ENCODE peak calls at places on chromosomes 5 and 9, in five cellular contexts. E is RWPE2, X is H9, Z is heart right ventricle, Q is uterus. T is an unnamed sample.

GRCh38 chr9:20614602-20615216 is 7.6 kb downstream of the MLLT3 start:
- DNase-seq in Q (no peak), X (no peak), Z (no peak), E (no peak), T (no peak)

GRCh38 chr5:180670586-180671359 is 21.4 kb upstream of the FLT4 start:
- DNase-seq in E (no peak), Z (peak; percentile 57), Q (no peak), X (peak; percentile 60), T (peak; percentile 58)

GRCh38 chr5:67291066-67291465 is 94.5 kb upstream of the CD180 start:
- DNase-seq in X (no peak), Q (no peak), Z (no peak), E (no peak), T (no peak)

GRCh38 chr9:110178281-110178680 is 29.7 kb downstream of the C9orf152 start:
- DNase-seq in X (no peak), Q (no peak), E (no peak), Z (no peak), T (no peak)

GRCh38 chr5:79806741-79807140 is 117.1 kb downstream of the CMYA5 start:
- DNase-seq in E (no peak), X (no peak), Q (no peak), Z (peak; percentile 33), T (peak; percentile 44)

GRCh38 chr9:133356391-133357091 is at the start of the genes SURF1 and SURF2:
- DNase-seq in Z (peak; percentile 88), E (peak; percentile 89), Q (peak; percentile 79), X (peak; percentile 88), T (peak; percentile 81)

GRCh38 chr9:69307446-69308216 is 17.4 kb upstream of the ENTREP1 start:
- DNase-seq in Q (no peak), X (peak; percentile 73), Z (no peak), E (no peak), T (peak; percentile 94)

GRCh38 chr5:125274938-125275759 is 528.7 kb upstream of the ZNF608 start:
- DNase-seq in Q (peak; percentile 17), X (no peak), E (no peak), Z (no peak), T (no peak)

GRCh38 chr5:176658007-176658599 is 10.8 kb downstream of the TSPAN17 start:
- DNase-seq in E (no peak), X (peak; percentile 84), Z (peak; percentile 51), Q (peak; percentile 46), T (peak; percentile 79)

GRCh38 chr5:157598350-157598936 is 22.9 kb upstream of the ADAM19 start:
- DNase-seq in X (no peak), E (no peak), Z (no peak), Q (no peak), T (no peak)

GRCh38 chr9:108844391-108844790 is 11.4 kb downstream of the ACTL7B start:
- DNase-seq in E (no peak), Q (no peak), Z (no peak), X (no peak), T (no peak)

GRCh38 chr5:151040211-151040747 is 19.9 kb downstream of the GPX3 start:
- DNase-seq in Z (no peak), X (no peak), Q (no peak), E (no peak), T (peak; percentile 18)
- H3K27ac ChIP-seq in Z (peak overlapping the region; percentile 70), X (no peak overlapping the region), Q (peak overlapping the region; percentile 86), E (peak overlapping the region; percentile 52), T (no peak overlapping the region)

GRCh38 chr5:12616093-12616492 is 711.8 kb upstream of the CTNND2 start:
- DNase-seq in Q (no peak), E (no peak), X (no peak), Z (no peak), T (no peak)
- H3K4me1 ChIP-seq in Q (no peaks in the 10 kb centered on the region), E (no peaks in the 10 kb centered on the region), X (no peaks in the 10 kb centered on the region), Z (no peaks in the 10 kb centered on the region), T (no peaks in the 10 kb centered on the region)

GRCh38 chr5:37755581-37755980 is 84.3 kb downstream of the GDNF start:
- DNase-seq in E (no peak), Q (no peak), Z (no peak), X (no peak), T (no peak)
- H3K27ac ChIP-seq in E (no peak overlapping the region), Q (no peak overlapping the region), Z (no peak overlapping the region), X (no peak overlapping the region), T (no peak overlapping the region)

DNA sequence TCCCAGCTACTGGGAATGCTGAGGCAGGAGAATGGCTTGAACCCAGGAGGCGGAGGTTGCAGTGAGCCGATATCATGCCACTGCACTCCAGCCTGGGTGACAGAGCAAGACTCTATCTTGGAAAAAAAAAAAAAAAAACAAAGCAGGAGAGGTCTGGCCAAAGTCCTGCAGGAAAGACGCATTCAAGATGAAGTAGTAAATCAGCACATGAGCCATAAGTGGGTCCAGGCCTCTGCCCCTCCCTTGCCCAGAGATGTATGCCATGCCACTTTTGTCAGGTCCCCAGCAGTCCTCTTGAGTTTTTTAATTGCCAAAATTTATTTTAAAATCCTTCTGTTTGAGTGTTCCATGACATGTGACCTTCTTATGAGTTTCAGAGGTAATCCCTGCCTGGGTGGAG is 8.5 kb upstream of the PHF19 start:
- DNase-seq in E (no peak), X (no peak), Q (no peak), Z (no peak), T (no peak)
- H3K4me1 ChIP-seq in E (no peaks in the 10 kb centered on the region), X (no peaks in the 10 kb centered on the region), Q (no peaks in the 10 kb centered on the region), Z (peaks cover 11% of the 10 kb centered on the region), T (peaks cover 8% of the 10 kb centered on the region)

DNA sequence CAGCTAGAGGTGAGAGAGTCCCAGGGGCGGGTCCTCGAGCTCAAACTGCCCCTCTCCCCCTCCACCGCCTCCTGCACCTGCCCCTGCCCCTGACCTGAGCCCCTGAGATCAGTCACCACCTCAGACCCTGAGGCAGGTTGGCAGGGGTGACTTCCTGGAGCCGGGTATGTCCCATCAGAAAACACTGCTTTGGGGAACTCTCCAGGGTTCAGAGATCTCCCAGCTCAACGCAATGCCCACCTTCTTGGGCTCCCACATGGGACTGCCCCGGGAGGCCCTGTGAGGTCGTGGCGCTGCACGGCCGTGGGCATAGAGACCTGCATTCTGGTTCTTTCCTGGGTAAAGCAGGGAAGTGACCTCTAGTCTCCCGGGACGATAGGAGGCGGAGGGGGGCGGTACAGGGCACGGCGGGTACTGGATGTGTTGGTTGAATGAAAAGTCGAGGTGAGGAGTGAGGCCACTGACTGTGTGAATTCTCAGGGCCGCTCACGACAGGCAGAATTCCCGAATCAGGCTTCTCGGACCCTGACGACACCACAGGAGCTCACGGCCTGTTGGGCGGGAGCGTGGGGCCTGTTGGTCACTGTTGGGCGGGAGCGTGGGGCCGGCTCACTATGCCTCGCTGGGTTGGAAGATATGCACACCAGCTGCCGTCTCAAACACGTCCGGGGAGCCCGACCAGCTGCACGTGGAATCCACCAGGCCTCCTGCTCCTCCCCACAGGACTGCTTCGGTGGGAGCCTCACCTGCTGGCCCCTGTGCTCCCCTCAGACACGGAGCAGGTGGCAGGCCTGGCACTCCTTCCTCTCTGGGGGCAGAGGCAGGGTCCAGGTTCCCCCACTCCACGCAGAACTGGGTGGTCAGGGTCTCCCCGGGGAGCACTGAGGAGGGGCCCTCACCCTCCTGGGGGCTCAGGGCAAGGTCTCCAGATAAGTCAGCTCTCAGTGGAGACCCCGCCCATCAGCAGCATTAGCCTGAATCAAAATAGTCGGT is 178.0 kb upstream of the PPP1R26 start:
- DNase-seq in E (no peak), X (no peak), Q (no peak), Z (no peak), T (no peak)
- H3K27ac ChIP-seq in E (no peak overlapping the region), X (no peak overlapping the region), Q (no peak overlapping the region), Z (no peak overlapping the region), T (no peak overlapping the region)

GRCh38 chr5:151137067-151137825 is 20.3 kb downstream of the ANXA6 start:
- DNase-seq in Z (no peak), Q (no peak), X (no peak), E (no peak), T (no peak)

GRCh38 chr5:151140686-151141459 is 16.7 kb downstream of the ANXA6 start:
- DNase-seq in X (no peak), E (no peak), Q (no peak), Z (no peak), T (no peak)

GRCh38 chr5:151139646-151140045 is 17.9 kb downstream of the ANXA6 start:
- DNase-seq in Q (no peak), X (no peak), Z (no peak), E (no peak), T (no peak)

GRCh38 chr5:151139015-151139414 is 18.6 kb downstream of the ANXA6 start:
- DNase-seq in X (no peak), Q (no peak), Z (no peak), E (no peak), T (no peak)

GRCh38 chr5:151138114-151138513 is 19.5 kb downstream of the ANXA6 start:
- DNase-seq in E (no peak), Q (no peak), Z (no peak), X (no peak), T (no peak)
- H3K4me1 ChIP-seq in E (no peaks in the 10 kb centered on the region), Q (no peaks in the 10 kb centered on the region), Z (peaks cover 33% of the 10 kb centered on the region), X (peaks cover 5% of the 10 kb centered on the region), T (peaks cover 29% of the 10 kb centered on the region)

GRCh38 chr5:159061186-159061796 is 38.4 kb downstream of the EBF1 start:
- DNase-seq in Z (peak; percentile 64), X (no peak), Q (peak; percentile 63), E (no peak), T (peak; percentile 69)
- H3K27ac ChIP-seq in Z (peak overlapping the region; percentile 62), X (no peak overlapping the region), Q (peak overlapping the region; percentile 86), E (no peak overlapping the region), T (no peak overlapping the region)

GRCh38 chr9:16708638-16709435 is 161.6 kb downstream of the BNC2 start:
- DNase-seq in E (no peak), Q (no peak), Z (no peak), X (peak; percentile 75), T (peak; percentile 40)

GRCh38 chr9:16705121-16705604 is 165.3 kb downstream of the BNC2 start:
- DNase-seq in E (no peak), Z (peak; percentile 86), X (peak; percentile 75), Q (peak; percentile 89), T (peak; percentile 97)

GRCh38 chr9:16701347-16701746 is 169.1 kb downstream of the BNC2 start:
- DNase-seq in Z (no peak), E (no peak), Q (no peak), X (no peak), T (no peak)

GRCh38 chr9:16704096-16704488 is 166.4 kb downstream of the BNC2 start:
- DNase-seq in Q (no peak), Z (no peak), E (no peak), X (no peak), T (no peak)

GRCh38 chr9:16704489-16705111 is 165.9 kb downstream of the BNC2 start:
- DNase-seq in E (no peak), Q (peak; percentile 75), Z (peak; percentile 24), X (peak; percentile 64), T (peak; percentile 34)
- H3K4me1 ChIP-seq in E (peaks cover 10% of the 10 kb centered on the region), Q (peaks cover 5% of the 10 kb centered on the region), Z (peaks cover 28% of the 10 kb centered on the region), X (peaks cover 5% of the 10 kb centered on the region), T (peaks cover 14% of the 10 kb centered on the region)